ENCODE peak calls at places on chromosomes 5 and 9, in five cellular contexts. T is GM23338; N is ovary; X is psoas muscle; A is CD8-positive, alpha-beta T cell. R is an unnamed sample. For H3K4me1 and H3K27me3, the result is how much of the 10 kb centered on the place peaks cover.

GRCh38 chr5:95262933-95263660 is 21.8 kb downstream of the MCTP1 start:
- DNase-seq in T (no peak), N (no peak), X (no peak), A (no peak), R (no peak)

GRCh38 chr5:22699319-22699718 is 153.8 kb downstream of the CDH12 start:
- DNase-seq in T (peak), N (no peak), X (no peak), A (no peak), R (no peak)

GRCh38 chr5:617896-618295 is 5.8 kb downstream of the CEP72 start:
- DNase-seq in T (no peak), N (no peak), X (no peak), A (no peak), R (peak)

GRCh38 chr5:91183743-91184142 is 199.4 kb downstream of the ARRDC3 start:
- DNase-seq in T (peak), N (no peak), X (no peak), A (no peak), R (no peak)

GRCh38 chr5:143315929-143316328 is 87.6 kb downstream of the NR3C1 start:
- DNase-seq in T (peak), N (no peak), X (no peak), A (no peak), R (no peak)

GRCh38 chr5:72552041-72552557 is 44.9 kb upstream of the ZNF366 start:
- DNase-seq in T (no peak), N (no peak), X (no peak), A (no peak), R (no peak)

GRCh38 chr9:130295431-130295830 is 29.9 kb downstream of the HMCN2 start:
- DNase-seq in T (no peak), N (no peak), X (no peak), A (no peak), R (no peak)

GRCh38 chr9:23492126-23493002 is 333.7 kb downstream of the ELAVL2 start:
- DNase-seq in T (peak), N (no peak), X (no peak), A (no peak), R (no peak)

GRCh38 chr9:130846487-130847305 is 11.6 kb downstream of the ABL1 start:
- DNase-seq in T (no peak), N (peak), X (peak), A (no peak), R (no peak)

GRCh38 chr9:90702431-90702830 is 59.8 kb upstream of the DIRAS2 start:
- DNase-seq in T (no peak), N (no peak), X (no peak), A (no peak), R (no peak)

GRCh38 chr9:93812410-93812668 is 142.8 kb downstream of the BARX1 start:
- DNase-seq in T (no peak), N (no peak), X (no peak), A (no peak), R (no peak)

GRCh38 chr5:65364907-65365306 is 116.8 kb downstream of the ADAMTS6 start:
- DNase-seq in T (no peak), N (no peak), X (no peak), A (no peak), R (no peak)

GRCh38 chr9:27622688-27623340 is 49.5 kb upstream of the C9orf72 start:
- DNase-seq in T (no peak), N (no peak), X (no peak), A (no peak), R (no peak)

GRCh38 chr5:153749941-153750340 is 259.5 kb downstream of the GRIA1 start:
- DNase-seq in T (no peak), N (no peak), X (no peak), A (no peak), R (no peak)

GRCh38 chr9:113588242-113588810 is 124.8 kb downstream of the RGS3 start:
- DNase-seq in T (no peak), N (no peak), X (peak), A (no peak), R (no peak)
- H3K4me1 ChIP-seq in T (under half), N (under half), X (under half), A (under half), R (half or more)

DNA sequence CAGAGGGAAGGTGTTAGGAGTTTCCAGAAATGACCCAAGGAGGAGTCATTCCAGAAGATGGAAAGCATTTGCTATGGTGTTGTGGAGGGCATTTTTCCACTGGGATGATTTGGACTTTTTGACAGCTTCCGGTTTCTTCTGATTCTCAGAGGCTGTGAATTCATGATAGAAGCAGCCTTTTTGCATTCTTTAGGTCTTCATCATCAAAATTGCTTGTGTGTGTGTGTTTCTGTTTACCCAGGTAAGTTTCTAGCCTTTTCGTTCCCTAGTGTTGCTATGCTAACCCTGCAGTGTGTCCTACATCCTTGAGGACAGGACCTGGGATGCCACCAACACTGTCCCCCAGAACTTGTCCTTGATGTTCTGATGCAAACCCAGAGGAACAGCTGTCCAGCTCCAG is 19.6 kb downstream of the IRX1 start:
- DNase-seq in T (no peak), N (no peak), X (no peak), A (no peak), R (no peak)
- H3K27me3 ChIP-seq in T (under half), N (under half), X (under half), A (under half), R (under half)

GRCh38 chr5:145976431-145977155 is 40.2 kb downstream of the SH3RF2 start:
- DNase-seq in T (no peak), N (no peak), X (no peak), A (no peak), R (no peak)
- H3K27ac ChIP-seq in T (no peak), N (no peak), X (peak), A (no peak), R (no peak)

GRCh38 chr5:149387081-149387611 is 8.1 kb upstream of the IL17B start:
- DNase-seq in T (no peak), N (peak), X (no peak), A (no peak), R (peak)
- H3K4me1 ChIP-seq in T (under half), N (under half), X (under half), A (under half), R (under half)

DNA sequence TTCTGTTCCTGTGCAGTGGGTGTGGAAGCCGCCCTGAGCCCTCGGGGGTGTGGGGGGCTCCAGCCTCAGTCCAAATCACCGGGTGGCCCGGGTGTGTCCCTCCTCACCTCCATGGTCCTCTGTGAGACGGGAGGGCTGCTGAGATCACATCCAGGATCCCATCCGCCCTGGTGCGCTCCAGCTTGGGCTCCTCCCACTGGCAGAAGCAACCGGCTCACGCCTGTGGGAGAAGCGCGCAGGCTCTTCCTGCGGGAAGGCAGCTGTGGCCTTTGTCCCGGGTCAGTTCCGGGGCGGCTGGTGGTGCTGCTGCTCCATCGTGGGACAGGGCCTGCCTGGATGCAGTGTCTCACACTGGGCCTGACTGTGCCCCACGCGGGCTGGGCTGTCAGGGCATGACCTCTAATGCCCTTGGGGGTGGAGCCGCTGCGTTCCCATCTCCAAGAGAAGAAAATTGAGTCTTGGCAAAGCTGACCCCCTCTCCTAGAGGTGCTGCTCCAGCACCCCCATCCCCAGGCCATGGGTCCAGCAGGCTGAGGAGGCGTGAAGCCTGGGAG is 18.5 kb downstream of the OLFM1 start:
- DNase-seq in T (peak), N (no peak), X (no peak), A (no peak), R (no peak)
- H3K27me3 ChIP-seq in T (under half), N (under half), X (under half), A (under half), R (under half)

GRCh38 chr9:126400571-126400970 is 73.9 kb downstream of the MVB12B start:
- DNase-seq in T (no peak), N (no peak), X (no peak), A (no peak), R (no peak)
- H3K27ac ChIP-seq in T (no peak), N (no peak), X (no peak), A (no peak), R (no peak)

DNA sequence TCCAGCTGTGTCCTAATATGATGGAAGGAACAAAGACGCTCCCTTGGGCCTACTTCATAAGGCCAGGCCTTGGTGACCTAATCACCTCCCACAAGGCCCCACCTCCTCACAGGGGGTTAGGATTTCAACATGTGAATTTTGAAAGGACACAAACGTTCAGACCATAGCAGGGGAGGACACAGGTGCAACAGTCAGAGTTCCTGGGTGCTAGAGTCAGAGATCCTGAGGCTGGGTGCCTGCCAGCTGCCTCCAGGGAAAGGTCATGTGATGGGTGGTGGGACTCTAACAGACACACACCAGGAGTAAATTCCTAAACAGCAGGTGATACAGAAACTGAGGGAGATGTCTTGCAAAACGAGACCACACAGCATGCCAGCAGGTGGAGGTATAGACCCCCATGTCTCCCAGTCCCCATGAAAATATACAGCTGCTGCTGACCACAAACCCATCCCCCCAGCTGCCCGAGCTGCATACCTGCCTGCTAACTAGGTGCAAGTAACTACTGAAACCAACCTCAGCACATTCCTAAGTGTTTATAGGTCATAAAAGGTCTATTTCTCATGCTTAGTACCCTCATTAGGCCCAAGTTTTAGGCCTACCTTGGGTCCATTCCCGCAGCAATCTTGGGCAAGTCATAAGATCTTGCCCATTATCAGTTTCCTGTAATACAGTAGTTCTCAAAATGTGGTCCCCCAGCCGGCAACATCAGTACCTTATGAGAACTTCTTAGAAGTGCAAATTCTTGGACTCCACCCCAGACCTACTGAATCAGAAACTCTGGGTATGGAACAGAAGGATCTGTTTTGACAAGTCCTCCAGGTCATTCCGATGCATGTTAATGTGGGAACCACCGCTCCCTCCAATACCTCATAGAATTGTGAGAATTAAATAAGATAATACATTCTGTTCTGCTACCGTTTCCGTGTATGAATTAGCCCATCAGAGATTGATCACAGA is 245.3 kb downstream of the ENC1 start:
- DNase-seq in T (peak), N (no peak), X (peak), A (no peak), R (no peak)
- H3K4me1 ChIP-seq in T (under half), N (under half), X (under half), A (under half), R (under half)

DNA sequence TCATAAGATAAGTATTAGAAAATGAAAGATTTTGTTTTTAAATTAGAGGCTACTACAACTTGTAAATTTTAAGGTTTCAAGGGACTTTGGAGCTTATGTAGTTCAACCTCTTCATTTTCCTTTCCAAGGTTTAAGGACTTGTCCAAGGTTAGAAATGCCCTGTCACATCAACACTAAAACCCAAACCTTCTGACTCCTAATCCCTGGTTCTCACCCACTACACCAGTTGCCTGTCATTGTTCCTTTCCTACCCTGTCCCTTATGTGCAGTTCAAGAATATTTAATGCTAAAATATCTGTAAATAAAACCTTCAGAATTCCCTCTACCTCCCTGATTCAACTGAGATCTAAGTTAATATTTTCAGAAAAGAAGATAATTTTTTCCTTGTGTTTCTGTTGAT is 206.4 kb downstream of the NFIB start:
- DNase-seq in T (no peak), N (no peak), X (no peak), A (no peak), R (no peak)
- H3K27me3 ChIP-seq in T (under half), N (under half), X (under half), A (under half), R (under half)

R was measured in upper lobe of right lung.